ENCODE peak calls at places on chromosomes 4 and X, in ten cellular contexts. A is C1 segment of cervical spinal cord; E is astrocyte of the spinal cord; J is mucosa of gallbladder; C is anterior cingulate cortex; R is right lobe of liver; H is stimulated activated CD4-positive, alpha-beta T cell treated with anti-CD3 and anti-CD28 coated beads, Interleukin-2, amount 100 ng/mL, for 24 hours; V is NCI-H2081; Y is GM04504; G is activated CD4-positive, alpha-beta T cell treated with anti-CD3 and anti-CD28 coated beads, Interleukin-2, amount 50 U/mL, for 1 hour. N is an unnamed sample.

GRCh38 chrX:74179071-74179470 is 124.9 kb upstream of the ZCCHC13 start:
- DNase-seq in J (no peak), V (no peak), H (no peak), R (no peak), E (peak), Y (peak), A (no peak), C (no peak), G (no peak), N (no peak)

GRCh38 chr4:4986856-4987255 is 32.4 kb downstream of the CYTL1 start:
- DNase-seq in Y (no peak), G (no peak), E (no peak), R (no peak), H (no peak), V (no peak), J (no peak), C (no peak), A (no peak), N (no peak)

GRCh38 chr4:155304375-155304774 is 72.4 kb downstream of the MAP9 start:
- DNase-seq in Y (no peak), G (no peak), H (no peak), J (no peak), E (no peak), R (no peak), V (no peak), A (no peak), C (no peak), N (no peak)

GRCh38 chrX:115191490-115192243 is 2.5 kb downstream of the RBMXL3 start:
- DNase-seq in J (no peak), C (no peak), A (no peak), R (no peak), H (no peak), G (no peak), Y (no peak), E (no peak), V (no peak), N (no peak)

GRCh38 chr4:95371457-95372179 is 177.2 kb downstream of the UNC5C start:
- DNase-seq in E (no peak), R (no peak), A (no peak), V (no peak), G (no peak), H (no peak), C (no peak), J (no peak), Y (no peak), N (no peak)

GRCh38 chrX:124028177-124028576 is 66.7 kb downstream of the STAG2 start:
- DNase-seq in R (no peak), H (no peak), V (no peak), G (no peak), E (no peak), C (no peak), Y (peak), A (no peak), J (no peak), N (no peak)

GRCh38 chr4:80608285-80608980 is 272.9 kb downstream of the CFAP299 start:
- DNase-seq in G (no peak), A (no peak), E (peak), C (no peak), H (no peak), R (no peak), V (no peak), Y (peak), J (no peak), N (no peak)

GRCh38 chrX:101659601-101660063 is at the start of gene ARMCX2:
- DNase-seq in H (no peak), J (peak), A (peak), G (no peak), R (peak), E (peak), V (no peak), C (peak), Y (peak), N (peak)

GRCh38 chrX:108557594-108557993 is 118.0 kb downstream of the COL4A5 start:
- DNase-seq in E (no peak), Y (no peak), J (no peak), H (no peak), V (no peak), C (no peak), A (no peak), G (no peak), R (no peak), N (no peak)

GRCh38 chr4:68250151-68250930 is 4.8 kb upstream of the TMPRSS11B start:
- DNase-seq in J (no peak), A (no peak), C (no peak), G (no peak), H (peak), Y (no peak), V (no peak), R (no peak), E (no peak), N (no peak)

N was measured in NCI-H1105 treated with DMSO at 0.1 percent for 48 hours.